ENCODE peak calls at places on chromosomes 12 and 14, in six cellular contexts. U is DND-41; D is ovary; C is transverse colon; E is effector memory CD4-positive, alpha-beta T cell; A is GM23338. I is an unnamed sample.

GRCh38 chr14:78291958-78292357 is 121.8 kb downstream of the NRXN3 start:
- DNase-seq in C (no peak), U (no peak), E (no peak), A (peak; percentile 17), D (no peak), I (no peak)

GRCh38 chr12:88650715-88651114 is 70.4 kb upstream of the KITLG start:
- DNase-seq in U (no peak), E (no peak), C (no peak), A (no peak), D (no peak), I (no peak)

GRCh38 chr12:124730455-124730932 is 133.2 kb downstream of the SCARB1 start:
- DNase-seq in D (peak; percentile 86), E (no peak), C (no peak), U (no peak), A (no peak), I (no peak)

GRCh38 chr14:98622208-98623051 is 649.6 kb downstream of the BCL11B start:
- DNase-seq in A (no peak), D (no peak), U (no peak), C (no peak), E (no peak), I (no peak)

GRCh38 chr12:14841761-14842160 is 1.6 kb downstream of the ART4 start:
- DNase-seq in A (peak; percentile 35), U (no peak), C (peak; percentile 23), D (no peak), E (no peak), I (no peak)

GRCh38 chr14:35669782-35670181 is 135.8 kb downstream of the INSM2 start:
- DNase-seq in D (no peak), C (no peak), A (no peak), E (no peak), U (no peak), I (no peak)

GRCh38 chr14:61178226-61179060 is 102.7 kb downstream of the TMEM30B start:
- DNase-seq in E (no peak), D (no peak), C (no peak), U (no peak), A (no peak), I (no peak)

GRCh38 chr12:92745874-92746553 is 43.2 kb downstream of the PLEKHG7 start:
- DNase-seq in U (no peak), A (no peak), C (peak; percentile 29), D (peak; percentile 69), E (no peak), I (no peak)

GRCh38 chr12:80811957-80812708 is 95.4 kb downstream of the MYF5 start:
- DNase-seq in C (no peak), D (no peak), A (no peak), E (no peak), U (no peak), I (no peak)

GRCh38 chr12:103840399-103840880 is 594 bp downstream of the NT5DC3 start:
- DNase-seq in U (no peak), D (peak; percentile 64), A (no peak), C (peak; percentile 21), E (no peak), I (no peak)

GRCh38 chr14:104203071-104203425 is 64.7 kb downstream of the KIF26A start:
- DNase-seq in U (no peak), E (no peak), D (no peak), C (no peak), A (no peak), I (no peak)

GRCh38 chr12:49094104-49094948 is at the start of gene DHH:
- DNase-seq in A (peak; percentile 77), E (no peak), D (peak; percentile 57), U (no peak), C (no peak), I (no peak)

GRCh38 chr14:64899958-64900357 is 14.3 kb upstream of the CHURC1 start:
- DNase-seq in U (no peak), D (no peak), A (no peak), E (no peak), C (no peak), I (no peak)

GRCh38 chr12:57579677-57580465 is 11.1 kb upstream of the PIP4K2C start:
- DNase-seq in A (no peak), U (no peak), D (no peak), E (no peak), C (no peak), I (no peak)

GRCh38 chr14:50099335-50099734 is 17.0 kb downstream of the VCPKMT start:
- DNase-seq in A (no peak), U (no peak), E (no peak), D (no peak), C (peak; percentile 31), I (no peak)

GRCh38 chr12:112130461-112130998 is 5.2 kb downstream of the TRAFD1 start:
- DNase-seq in C (no peak), D (no peak), E (no peak), A (no peak), U (no peak), I (no peak)

GRCh38 chr12:64269161-64269560 is 47.1 kb upstream of the KICS2 start:
- DNase-seq in D (no peak), A (no peak), C (no peak), E (no peak), U (no peak), I (no peak)

GRCh38 chr14:44777567-44777966 is 184.2 kb downstream of the KLHL28 start:
- DNase-seq in U (no peak), D (no peak), E (no peak), C (no peak), A (no peak), I (no peak)

GRCh38 chr14:20682435-20683124 is 1.8 kb upstream of the RNASE4 start:
- DNase-seq in E (peak; percentile 65), D (peak; percentile 92), U (peak; percentile 88), C (peak; percentile 88), A (peak; percentile 83), I (peak; percentile 88)

GRCh38 chr12:115207216-115207915 is 523.4 kb upstream of the TBX3 start:
- DNase-seq in A (no peak), E (no peak), D (no peak), C (no peak), U (no peak), I (no peak)

GRCh38 chr12:111431772-111432171 is 26.0 kb downstream of the SH2B3 start:
- DNase-seq in A (no peak), E (no peak), U (no peak), D (no peak), C (no peak), I (no peak)

GRCh38 chr14:95387826-95388445 is 68.2 kb upstream of the CLMN start:
- DNase-seq in D (no peak), U (no peak), E (no peak), C (no peak), A (no peak), I (no peak)

GRCh38 chr12:25811656-25812126 is 146.8 kb upstream of the RASSF8 start:
- DNase-seq in U (no peak), E (no peak), A (no peak), D (no peak), C (no peak), I (no peak)

GRCh38 chr14:104735830-104736642 is 12.0 kb downstream of the ADSS1 start:
- DNase-seq in A (no peak), D (peak; percentile 62), U (no peak), C (peak; percentile 48), E (no peak), I (no peak)

DNA sequence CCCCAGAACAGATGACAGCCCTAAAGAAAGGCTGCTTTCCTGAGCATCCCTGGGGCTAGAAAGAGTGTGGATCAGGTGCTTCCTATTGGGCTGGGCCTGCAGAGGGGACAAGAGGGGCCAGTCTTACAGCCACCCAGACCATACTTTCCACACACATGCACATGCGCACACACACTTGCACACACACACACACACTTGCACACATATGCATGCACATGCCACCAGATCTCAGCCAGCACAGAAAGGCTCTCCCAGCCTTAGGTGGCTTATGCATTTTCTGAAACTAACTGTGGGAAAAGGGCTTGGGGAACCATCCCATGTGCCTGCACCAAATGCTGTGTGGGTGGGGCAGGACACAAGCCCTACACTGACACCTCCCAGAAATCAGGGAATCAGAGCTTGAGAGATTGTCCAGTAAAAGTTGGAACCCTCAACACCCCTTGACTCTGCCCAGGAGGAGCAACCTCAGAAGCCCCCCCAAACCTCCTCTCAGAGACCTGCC is 2.5 kb upstream of the DIO3 start:
- DNase-seq in U (no peak), D (no peak), E (no peak), C (no peak), A (no peak), I (no peak)
- H3K27me3 ChIP-seq in U (no peaks in the 10 kb centered on the region), D (no peaks in the 10 kb centered on the region), E (peaks cover 8% of the 10 kb centered on the region), C (peaks cover 58% of the 10 kb centered on the region), A (peaks cover 67% of the 10 kb centered on the region), I (no peaks in the 10 kb centered on the region)

DNA sequence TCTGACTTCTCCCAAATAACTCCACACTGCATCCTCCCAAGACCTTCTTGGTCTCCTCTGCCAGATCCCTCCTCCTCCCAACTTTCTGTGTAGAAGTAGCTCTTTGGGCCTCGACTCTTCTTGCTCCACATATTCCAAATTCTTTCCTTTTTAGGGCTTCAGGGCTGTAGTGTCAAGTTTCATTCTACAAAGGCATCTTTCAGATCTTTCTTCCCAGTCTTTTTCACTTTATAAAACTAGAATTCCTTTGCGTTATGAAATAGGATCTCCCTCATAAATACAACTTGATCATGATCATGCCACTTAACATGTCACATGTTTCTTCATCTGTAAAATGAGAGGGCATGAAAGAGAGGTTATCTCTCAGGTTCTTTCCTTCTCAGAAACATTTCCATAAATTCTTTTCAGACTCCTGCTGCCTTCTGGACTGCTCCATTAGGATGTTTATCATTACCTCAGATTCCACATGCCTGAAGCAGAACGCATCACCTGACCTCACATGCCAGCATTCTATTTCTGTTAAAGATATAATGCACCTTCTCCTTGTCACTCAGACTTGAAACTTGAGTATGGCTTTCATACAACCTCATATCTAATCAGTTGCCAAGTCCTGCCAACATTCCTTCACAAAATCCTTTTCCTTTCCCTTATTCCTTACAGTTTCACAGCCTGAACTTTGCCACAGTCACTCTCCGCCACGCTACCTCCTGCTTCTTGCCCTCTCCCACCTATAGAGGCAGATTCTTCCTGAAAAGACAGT is 8.5 kb downstream of the SLC38A1 start:
- DNase-seq in E (no peak), U (no peak), C (no peak), D (no peak), A (peak; percentile 88), I (no peak)
- H3K4me1 ChIP-seq in E (peaks cover 59% of the 10 kb centered on the region), U (no peaks in the 10 kb centered on the region), C (peaks cover 43% of the 10 kb centered on the region), D (peaks cover 4% of the 10 kb centered on the region), A (peaks cover 75% of the 10 kb centered on the region), I (peaks cover 94% of the 10 kb centered on the region)

GRCh38 chr12:96338852-96339478 is 61.3 kb downstream of the CDK17 start:
- DNase-seq in C (no peak), U (no peak), D (no peak), E (no peak), A (no peak), I (no peak)
- H3K27me3 ChIP-seq in C (no peaks in the 10 kb centered on the region), U (no peaks in the 10 kb centered on the region), D (no peaks in the 10 kb centered on the region), E (no peaks in the 10 kb centered on the region), A (no peaks in the 10 kb centered on the region), I (no peaks in the 10 kb centered on the region)

DNA sequence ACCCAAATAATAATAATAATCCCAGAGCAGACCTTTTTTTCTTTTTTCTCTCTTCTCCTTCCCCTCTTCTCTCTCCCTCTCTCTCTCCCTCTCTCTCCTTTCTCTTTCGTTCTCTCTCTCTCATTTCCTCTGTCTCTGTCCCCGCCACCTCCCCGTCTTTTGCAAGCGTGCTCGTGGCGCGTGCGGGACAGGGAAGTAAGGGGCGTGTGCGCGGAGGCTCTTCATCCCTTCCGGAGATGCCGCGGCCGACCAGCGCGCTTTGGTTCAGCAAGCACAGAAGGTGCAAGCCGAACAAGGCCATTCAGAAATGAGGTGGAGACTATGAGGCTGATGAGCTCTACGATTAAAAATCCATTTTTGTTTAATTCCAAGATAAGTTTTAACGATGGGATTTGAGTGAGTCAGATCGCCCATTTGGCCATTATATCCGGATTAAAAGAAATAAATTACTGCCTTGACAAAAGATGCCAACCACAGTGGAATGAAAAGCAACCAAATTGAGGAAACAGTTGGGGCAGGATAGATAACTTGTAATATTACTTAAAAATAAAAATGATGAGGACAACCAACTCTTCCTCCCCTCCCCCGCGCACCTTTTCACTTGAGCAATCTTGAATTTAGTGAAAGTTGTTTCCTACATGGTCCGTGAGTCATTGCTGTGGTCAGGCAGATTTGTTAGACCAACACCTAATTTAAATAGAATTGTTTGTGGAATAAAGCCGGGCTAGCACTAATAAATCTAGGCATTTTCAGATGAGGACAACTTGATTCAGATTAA is 1.2 kb upstream of the AMIGO2 start:
- DNase-seq in A (peak; percentile 53), C (peak; percentile 58), D (peak; percentile 72), E (peak; percentile 32), U (no peak), I (peak; percentile 37)
- H3K4me1 ChIP-seq in A (peaks cover 30% of the 10 kb centered on the region), C (peaks cover 3% of the 10 kb centered on the region), D (peaks cover 10% of the 10 kb centered on the region), E (peaks cover 41% of the 10 kb centered on the region), U (peaks cover 13% of the 10 kb centered on the region), I (peaks cover 69% of the 10 kb centered on the region)

I was measured in CD8-positive, alpha-beta T cell.